ENCODE peak calls at places on chromosome 15, in five cellular contexts. G is ovary, A is MM.1S, Q is esophagus squamous epithelium, I is testis. F is an unnamed sample.

GRCh38 chr15:44879066-44879465 is 77.4 kb upstream of the TERB2 start:
- DNase-seq in G (no peak), A (no peak), Q (no peak), I (no peak), F (no peak)

GRCh38 chr15:64068133-64068532 is 21.8 kb upstream of the DAPK2 start:
- DNase-seq in G (no peak), A (no peak), Q (no peak), I (no peak), F (no peak)

GRCh38 chr15:73982251-73982962 is 9.7 kb downstream of the STOML1 start:
- DNase-seq in G (peak), A (no peak), Q (no peak), I (peak), F (peak)

GRCh38 chr15:29337156-29337959 is 67.7 kb upstream of the NSMCE3 start:
- DNase-seq in G (no peak), A (no peak), Q (no peak), I (peak), F (no peak)

GRCh38 chr15:98241032-98241554 is 280.6 kb downstream of the ARRDC4 start:
- DNase-seq in G (no peak), A (no peak), Q (no peak), I (no peak), F (no peak)

GRCh38 chr15:88401972-88402656 is 65.1 kb downstream of the MRPL46 start:
- DNase-seq in G (no peak), A (peak), Q (no peak), I (no peak), F (no peak)

GRCh38 chr15:81394609-81395008 is 20.6 kb upstream of the TMC3 start:
- DNase-seq in G (no peak), A (no peak), Q (no peak), I (no peak), F (peak)

GRCh38 chr15:96524676-96525417 is 194.3 kb downstream of the NR2F2 start:
- DNase-seq in G (no peak), A (no peak), Q (no peak), I (no peak), F (no peak)

GRCh38 chr15:88908697-88909621 is 4.2 kb downstream of the MFGE8 start:
- DNase-seq in G (peak), A (no peak), Q (no peak), I (no peak), F (no peak)

GRCh38 chr15:78360426-78360825 is 20.3 kb downstream of the CRABP1 start:
- DNase-seq in G (no peak), A (no peak), Q (no peak), I (no peak), F (no peak)

GRCh38 chr15:68309024-68309423 is 31.5 kb downstream of the FEM1B start:
- DNase-seq in G (no peak), A (no peak), Q (no peak), I (peak), F (no peak)

GRCh38 chr15:63465104-63465503 is 39.3 kb upstream of the USP3 start:
- DNase-seq in G (no peak), A (no peak), Q (no peak), I (no peak), F (peak)

GRCh38 chr15:39287322-39288195 is 293.3 kb upstream of the THBS1 start:
- DNase-seq in G (no peak), A (no peak), Q (no peak), I (no peak), F (peak)

GRCh38 chr15:71282086-71282485 is 166.8 kb downstream of the THSD4 start:
- DNase-seq in G (no peak), A (no peak), Q (no peak), I (no peak), F (no peak)

GRCh38 chr15:29849716-29850115 is 27.4 kb upstream of the TJP1 start:
- DNase-seq in G (no peak), A (no peak), Q (no peak), I (no peak), F (peak)

GRCh38 chr15:70064441-70064840 is 33.3 kb downstream of the TLE3 start:
- DNase-seq in G (no peak), A (no peak), Q (no peak), I (no peak), F (no peak)
- TF ChIP-seq CTCF in G (no peak), A (no peak), Q (no peak), I (no peak), F (no peak)

DNA sequence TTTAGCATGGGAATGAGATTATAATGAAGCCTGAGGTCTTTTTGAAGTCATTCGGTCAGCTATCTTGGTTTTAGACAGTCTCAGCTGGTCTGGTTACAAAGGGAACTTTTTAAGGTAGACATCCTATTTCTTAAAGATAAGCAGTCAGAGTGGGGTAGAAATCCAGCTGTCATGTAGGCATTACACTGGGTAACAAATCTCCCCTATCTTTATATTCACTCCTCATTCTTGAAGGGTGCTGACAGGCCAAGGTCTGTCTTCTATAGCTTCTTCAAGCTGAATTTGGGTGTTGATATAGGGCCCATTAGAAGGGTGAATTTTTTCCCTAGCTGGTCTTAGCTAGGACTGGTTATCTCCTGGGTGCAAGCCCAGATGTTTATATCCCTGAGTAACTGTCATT is 21.2 kb upstream of the NDN start:
- DNase-seq in G (no peak), A (no peak), Q (no peak), I (no peak), F (no peak)
- H3K4me3 ChIP-seq in G (no peak), A (no peak), Q (no peak), I (no peak), F (no peak)

GRCh38 chr15:36501063-36501678 is 78.3 kb upstream of the CDIN1 start:
- DNase-seq in G (no peak), A (peak), Q (no peak), I (peak), F (peak)
- TF ChIP-seq CTCF in G (no peak), A (peak), Q (peak), I (peak), F (peak)

GRCh38 chr15:40942865-40943264 is 10.4 kb upstream of the CHAC1 start:
- DNase-seq in G (no peak), A (no peak), Q (no peak), I (no peak), F (no peak)
- H3K4me3 ChIP-seq in G (no peak), A (peak), Q (no peak), I (peak), F (no peak)

GRCh38 chr15:42090781-42091180 is 3.6 kb downstream of the PLA2G4D start:
- DNase-seq in G (no peak), A (no peak), Q (no peak), I (no peak), F (no peak)
- TF ChIP-seq CTCF in G (no peak), A (no peak), Q (no peak), I (no peak), F (no peak)

DNA sequence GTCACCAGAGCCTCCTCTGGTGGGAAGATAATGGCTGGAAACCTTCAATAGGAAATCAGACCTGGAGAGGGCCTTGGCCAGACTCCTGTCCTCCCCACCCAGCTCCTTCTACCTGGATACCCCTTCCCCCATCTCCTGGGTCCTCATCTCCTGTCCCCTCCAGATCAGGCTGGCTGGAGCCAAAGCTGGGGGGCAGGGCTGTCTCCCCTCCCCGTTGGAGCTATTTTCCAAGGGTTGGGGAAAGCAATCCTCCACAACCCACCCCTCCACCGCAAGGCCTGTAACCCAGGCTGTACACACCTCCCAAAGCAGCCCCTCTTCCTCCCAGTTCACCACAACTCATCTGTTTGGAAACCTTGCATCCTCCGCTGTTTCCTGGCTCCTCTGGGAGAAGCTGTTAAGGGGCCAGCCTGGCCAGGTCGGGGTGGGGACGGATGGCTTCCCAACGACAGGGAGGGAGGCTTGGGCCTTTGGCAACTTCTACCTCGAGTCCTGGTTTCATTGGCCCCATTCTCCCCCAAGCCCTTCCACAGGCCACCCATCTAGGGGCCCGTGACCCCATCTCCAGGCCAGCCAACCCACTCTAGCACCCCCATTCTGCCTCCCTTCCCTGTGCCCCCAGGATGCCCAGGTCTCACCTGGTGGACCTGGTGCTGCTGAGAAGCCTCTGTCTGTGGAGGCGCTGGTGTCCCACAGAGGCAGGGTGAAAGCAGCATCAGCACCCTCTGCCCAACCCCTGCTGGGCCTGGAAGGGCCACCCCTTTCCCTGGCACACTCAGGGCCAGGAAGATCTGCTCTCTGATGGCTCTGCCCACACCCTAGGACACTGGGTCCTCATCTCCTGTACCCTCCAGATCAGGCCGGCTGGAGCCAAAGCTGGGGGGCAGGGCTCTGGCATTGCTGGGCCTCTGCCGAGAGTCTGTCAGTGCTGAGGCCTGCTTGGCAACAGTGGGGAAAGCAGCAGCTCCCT is 22.1 kb upstream of the GOLGA6C start:
- DNase-seq in G (no peak), A (no peak), Q (no peak), I (no peak), F (no peak)
- H3K4me3 ChIP-seq in G (no peak), A (no peak), Q (no peak), I (no peak), F (no peak)

DNA sequence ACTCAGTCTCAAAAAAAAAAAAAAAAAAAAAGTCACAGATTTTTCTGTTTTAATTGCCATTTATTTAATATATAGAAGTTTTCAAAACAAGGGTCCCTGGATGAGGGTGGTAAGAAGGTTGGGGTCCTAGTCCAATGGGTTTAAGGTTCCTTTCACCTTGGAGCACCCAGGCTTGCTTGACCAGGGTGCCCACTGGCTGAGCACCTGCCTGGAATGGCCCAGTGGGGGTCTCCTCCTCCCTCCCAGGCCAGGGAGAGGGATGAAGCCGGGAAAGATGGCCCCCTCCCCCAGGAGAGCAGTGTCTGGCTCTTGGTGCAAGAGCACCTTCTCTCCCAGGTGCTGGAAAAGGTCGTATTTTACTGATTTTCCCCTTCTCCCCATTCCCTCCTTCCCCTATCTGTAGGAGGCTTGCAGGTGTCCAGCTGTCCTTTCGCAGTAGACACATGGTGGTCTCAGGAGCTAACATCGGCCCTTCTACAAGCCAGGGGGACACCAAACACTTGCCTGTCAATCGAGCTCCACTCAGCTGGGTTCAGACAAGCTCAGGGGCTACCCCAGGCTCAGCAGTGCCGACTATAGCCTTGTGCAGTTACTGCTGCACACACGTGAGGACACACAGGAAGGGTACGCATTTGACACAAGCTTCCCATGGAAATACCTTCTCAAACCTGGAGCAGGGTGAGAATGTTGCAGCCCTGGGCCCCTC is 112.3 kb upstream of the KLF13 start:
- DNase-seq in G (no peak), A (no peak), Q (no peak), I (no peak), F (no peak)
- TF ChIP-seq CTCF in G (no peak), A (no peak), Q (peak), I (no peak), F (no peak)

DNA sequence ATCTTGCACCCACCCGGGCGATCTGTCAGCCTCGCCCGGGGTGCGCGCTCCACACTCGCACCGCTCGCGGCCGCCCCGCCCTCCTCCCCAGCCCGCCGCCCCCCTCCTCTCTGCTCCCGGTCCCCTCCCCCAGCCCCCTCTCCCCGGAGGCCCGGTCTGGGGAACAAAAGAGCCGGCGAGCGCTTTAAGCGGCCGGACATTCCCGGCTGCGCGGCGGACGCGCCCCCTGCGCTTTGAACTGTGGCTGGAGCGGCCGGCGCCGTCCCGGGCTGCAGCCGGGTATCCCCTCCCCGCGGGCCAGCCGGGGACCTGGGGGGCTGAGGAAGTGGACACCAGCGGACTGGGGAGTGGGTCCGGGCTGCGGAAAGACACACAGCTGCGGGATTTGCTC is at the start of gene IGDCC3:
- DNase-seq in G (no peak), A (no peak), Q (no peak), I (no peak), F (no peak)
- H3K4me3 ChIP-seq in G (peak), A (peak), Q (peak), I (peak), F (peak)

GRCh38 chr15:37204698-37205097 is 104.3 kb upstream of the MEIS2 start:
- DNase-seq in G (no peak), A (peak), Q (no peak), I (no peak), F (no peak)
- TF ChIP-seq CTCF in G (no peak), A (peak), Q (no peak), I (no peak), F (no peak)

DNA sequence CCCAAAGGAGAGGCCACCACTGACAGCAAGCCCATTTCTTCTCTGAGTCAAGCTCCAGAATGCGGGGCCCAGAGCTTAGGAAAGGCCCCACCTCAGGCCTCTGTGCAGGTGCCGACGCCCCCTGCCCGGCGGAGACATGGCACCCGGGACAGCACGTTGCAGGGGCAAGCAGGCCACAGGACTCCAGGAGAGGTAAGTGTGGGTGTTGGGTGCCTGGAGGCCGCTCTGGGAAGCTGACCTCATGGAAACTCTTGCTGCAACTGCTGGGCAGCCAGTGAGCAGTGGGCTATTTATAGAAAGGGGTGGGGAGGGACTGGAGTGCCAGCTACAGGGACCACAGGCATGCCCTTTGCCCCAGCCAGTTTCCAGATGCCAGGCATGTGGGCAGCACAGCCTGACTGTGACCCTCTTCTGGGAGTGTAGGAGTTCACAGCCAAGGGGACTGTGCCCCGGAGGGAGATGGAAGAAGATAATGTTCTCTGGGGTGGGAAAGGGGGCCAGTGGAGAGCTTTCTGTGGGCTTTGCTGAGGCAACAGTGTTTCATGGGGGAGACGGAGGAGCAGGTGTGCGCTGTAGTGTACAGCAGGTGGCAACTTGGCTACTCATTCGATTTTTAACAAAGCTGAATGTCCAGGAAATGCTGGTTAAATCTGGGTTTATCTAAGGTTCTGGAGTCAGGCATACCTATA is 23.7 kb downstream of the ALPK3 start:
- DNase-seq in G (no peak), A (no peak), Q (no peak), I (peak), F (no peak)
- H3K4me3 ChIP-seq in G (no peak), A (no peak), Q (no peak), I (no peak), F (no peak)